ENCODE peak calls at places on chromosomes 11 and 22, in nine cellular contexts. B is WTC11, P is brain microvascular endothelial cell, J is cardiac fibroblast, Z is fibroblast of lung, C is GM12878, F is HL-60, N is breast epithelium, W is heart left ventricle. D is an unnamed sample.

GRCh38 chr11:19953342-19953741 is 206.9 kb downstream of the DBX1 start:
- DNase-seq in B (peak), P (peak), J (peak), Z (peak), C (no peak), F (no peak), N (no peak), W (no peak), D (no peak)

GRCh38 chr11:128367573-128367972 is 219.8 kb downstream of the ETS1 start:
- DNase-seq in B (no peak), P (no peak), J (no peak), Z (no peak), C (peak), F (no peak), N (no peak), W (no peak), D (no peak)

GRCh38 chr22:41672780-41673509 is 15.7 kb downstream of the SNU13 start:
- DNase-seq in B (no peak), P (no peak), J (no peak), Z (no peak), C (no peak), F (no peak), N (no peak), W (no peak), D (no peak)

GRCh38 chr11:89405629-89406028 is 85.5 kb downstream of the NOX4 start:
- DNase-seq in B (no peak), P (no peak), J (peak), Z (no peak), C (no peak), F (no peak), N (no peak), W (no peak), D (no peak)

GRCh38 chr11:116913000-116913399 is 75.6 kb upstream of the APOA1 start:
- DNase-seq in B (no peak), P (peak), J (peak), Z (peak), C (no peak), F (peak), N (no peak), W (no peak), D (no peak)

GRCh38 chr11:126669416-126669815 is 313.9 kb downstream of the ST3GAL4 start:
- DNase-seq in B (no peak), P (no peak), J (no peak), Z (peak), C (no peak), F (no peak), N (no peak), W (no peak), D (no peak)

GRCh38 chr22:37803636-37804371 is 3.9 kb upstream of the GCAT start:
- DNase-seq in B (no peak), P (no peak), J (no peak), Z (no peak), C (no peak), F (no peak), N (no peak), W (no peak), D (no peak)

GRCh38 chr11:18633256-18634139 is 644 bp downstream of the SPTY2D1 start:
- DNase-seq in B (no peak), P (peak), J (no peak), Z (peak), C (peak), F (peak), N (no peak), W (no peak), D (peak)

GRCh38 chr22:22817468-22818201 is 70.0 kb upstream of the IGLL5 start:
- DNase-seq in B (no peak), P (no peak), J (no peak), Z (no peak), C (no peak), F (no peak), N (no peak), W (no peak), D (no peak)

GRCh38 chr11:70158201-70158600 is 44.9 kb upstream of the FADD start:
- DNase-seq in B (peak), P (peak), J (peak), Z (peak), C (no peak), F (no peak), N (no peak), W (no peak), D (no peak)

DNA sequence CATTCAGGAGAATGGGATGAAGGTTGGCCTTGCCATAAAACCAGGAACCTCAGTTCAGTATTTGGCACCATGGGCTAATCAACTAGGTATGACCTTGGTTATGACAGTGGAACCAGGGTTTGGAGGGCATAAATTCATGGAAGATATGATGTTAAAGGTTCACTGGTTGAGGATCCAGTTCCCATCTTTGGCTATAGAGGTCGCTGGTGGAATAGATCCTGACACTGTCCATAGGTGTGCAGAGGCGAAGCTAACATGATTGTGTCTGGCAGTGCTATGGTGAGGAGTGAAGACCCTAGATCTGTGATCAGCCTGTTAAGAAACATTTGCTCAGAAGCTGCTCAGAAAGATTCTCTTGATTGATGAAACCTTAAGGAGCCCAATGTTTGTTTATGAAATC is 5.7 kb downstream of the NF2 start:
- DNase-seq in B (no peak), P (no peak), J (no peak), Z (no peak), C (no peak), F (no peak), N (no peak), W (no peak), D (no peak)
- TF ChIP-seq CTCF in B (peak), P (peak), J (peak), Z (peak), C (peak), F (no peak), N (no peak), W (no peak), D (no peak)

DNA sequence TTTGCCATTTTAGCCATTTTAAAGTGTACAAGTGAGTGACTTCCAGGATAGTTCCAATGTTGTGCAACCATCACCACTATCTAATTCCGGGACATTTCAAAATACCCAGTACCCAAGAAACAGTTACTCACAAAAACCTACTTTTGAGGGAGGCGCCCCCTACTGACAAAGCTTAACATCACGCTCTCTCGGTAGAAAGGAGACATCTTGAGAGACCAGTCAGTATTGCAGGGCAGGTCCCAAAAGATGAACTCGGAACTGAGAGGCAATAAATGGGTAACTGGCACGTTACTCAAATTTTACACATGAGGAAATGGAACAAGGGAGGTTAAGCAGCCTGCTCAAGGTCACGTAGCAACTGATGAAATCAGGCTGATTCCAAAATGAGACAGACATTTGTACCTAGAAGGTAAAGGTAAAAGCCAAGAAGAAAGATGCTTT is 50.0 kb upstream of the POU2AF1 start:
- DNase-seq in B (peak), P (peak), J (peak), Z (no peak), C (no peak), F (peak), N (no peak), W (no peak), D (peak)
- TF ChIP-seq CTCF in B (peak), P (peak), J (peak), Z (peak), C (peak), F (peak), N (peak), W (peak), D (peak)

GRCh38 chr11:112310867-112311266 is 50.2 kb upstream of the PLET1 start:
- DNase-seq in B (no peak), P (no peak), J (no peak), Z (no peak), C (no peak), F (no peak), N (no peak), W (no peak), D (no peak)
- TF ChIP-seq CTCF in B (no peak), P (no peak), J (no peak), Z (no peak), C (no peak), F (no peak), N (no peak), W (no peak), D (no peak)

DNA sequence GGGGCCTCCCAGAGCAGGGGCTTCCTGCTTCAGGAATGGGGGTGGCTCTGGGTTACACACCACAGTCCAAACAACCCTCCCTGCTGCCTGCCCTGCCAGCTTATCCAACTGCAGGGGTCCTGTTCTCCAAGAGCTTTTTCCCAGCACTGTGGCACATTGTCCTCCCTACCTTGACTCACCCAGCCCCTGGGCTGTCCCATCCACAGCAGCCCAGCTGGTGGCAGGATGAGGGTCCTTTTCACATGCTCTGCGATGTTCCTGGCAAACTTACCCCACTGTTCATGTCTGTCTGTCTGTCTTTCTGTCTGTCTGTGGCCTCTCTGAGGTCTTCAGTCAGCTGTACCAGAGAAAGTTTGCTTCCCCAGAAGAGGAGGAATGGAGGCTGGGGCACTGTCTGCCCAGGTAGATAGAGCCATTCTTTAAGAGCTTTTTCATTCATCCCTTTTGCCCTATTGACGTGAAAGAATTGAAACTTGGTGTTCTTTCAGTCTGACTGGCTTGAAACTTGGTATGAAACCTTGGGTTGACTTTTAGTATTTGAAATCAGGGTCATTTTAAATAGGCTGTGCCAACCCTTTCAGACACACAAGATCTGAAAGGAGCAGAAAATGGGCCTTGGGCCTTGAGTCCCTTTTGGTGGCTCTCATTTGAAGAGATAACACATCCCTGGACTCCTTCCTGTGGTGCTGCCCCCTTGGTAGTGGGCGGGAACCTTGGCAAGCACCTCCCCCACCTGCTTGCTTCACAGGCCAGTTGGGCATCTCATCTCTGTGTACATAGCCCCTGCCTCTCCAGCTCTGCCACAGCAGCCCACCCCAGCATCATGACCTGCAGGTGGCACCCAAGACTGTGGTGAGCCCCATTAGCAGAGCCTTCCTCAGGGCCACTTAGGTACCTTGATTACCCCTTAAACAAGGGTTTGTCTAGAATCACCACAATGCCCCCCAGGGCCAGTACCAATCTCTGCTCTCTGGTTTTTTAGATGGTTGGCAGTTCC is 74.6 kb upstream of the SUSD2 start:
- DNase-seq in B (peak), P (no peak), J (no peak), Z (no peak), C (peak), F (no peak), N (no peak), W (no peak), D (peak)
- TF ChIP-seq CTCF in B (no peak), P (peak), J (peak), Z (peak), C (peak), F (no peak), N (no peak), W (peak), D (no peak)

DNA sequence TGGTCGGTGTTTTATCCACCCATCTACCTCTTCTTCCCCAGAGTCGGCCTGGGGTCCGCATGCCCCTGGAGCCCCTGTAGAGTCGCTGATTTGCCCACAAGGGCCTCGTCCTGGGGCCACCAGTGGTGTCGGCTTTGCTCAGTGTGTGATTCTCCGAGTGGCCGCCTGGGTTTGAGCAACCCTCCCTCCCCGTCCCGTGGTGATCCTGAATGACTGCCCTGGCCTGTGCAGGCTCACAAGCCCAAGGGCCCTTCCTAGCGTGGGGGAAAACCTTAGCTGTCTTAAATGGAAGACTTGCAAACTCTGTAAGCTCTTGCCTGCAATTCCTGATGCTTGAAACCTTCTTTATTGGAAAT is 128.3 kb downstream of the OSBP2 start:
- DNase-seq in B (peak), P (peak), J (peak), Z (no peak), C (no peak), F (no peak), N (no peak), W (no peak), D (no peak)
- TF ChIP-seq CTCF in B (no peak), P (peak), J (peak), Z (no peak), C (no peak), F (no peak), N (no peak), W (no peak), D (no peak)

DNA sequence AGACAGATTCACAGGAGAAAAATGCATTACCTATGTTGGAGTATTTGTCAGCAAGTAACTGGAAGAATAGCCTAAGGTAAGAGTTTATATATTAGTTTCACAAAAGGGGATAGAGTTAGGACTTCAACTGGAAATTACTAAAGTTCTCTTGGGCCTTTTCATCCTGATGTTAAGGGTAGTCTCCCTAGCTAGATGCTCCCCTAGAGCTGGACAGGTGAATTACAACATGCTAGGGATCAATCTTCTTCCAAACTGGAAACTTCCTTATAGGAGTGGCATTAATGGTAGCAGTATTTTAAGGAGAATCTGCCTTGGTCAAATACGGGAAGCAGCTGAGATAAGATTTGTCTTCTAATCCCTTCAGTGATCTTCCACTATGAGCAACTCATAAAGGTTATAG is 632.8 kb upstream of the RAG2 start:
- DNase-seq in B (no peak), P (no peak), J (no peak), Z (no peak), C (no peak), F (no peak), N (no peak), W (no peak), D (no peak)
- TF ChIP-seq CTCF in B (no peak), P (no peak), J (no peak), Z (no peak), C (peak), F (no peak), N (no peak), W (no peak), D (no peak)

GRCh38 chr11:29008481-29008880 is 900.3 kb downstream of the METTL15 start:
- DNase-seq in B (no peak), P (no peak), J (peak), Z (no peak), C (no peak), F (no peak), N (no peak), W (no peak), D (no peak)

GRCh38 chr11:29006668-29007067 is 898.5 kb downstream of the METTL15 start:
- DNase-seq in B (no peak), P (no peak), J (no peak), Z (no peak), C (no peak), F (no peak), N (no peak), W (no peak), D (no peak)

GRCh38 chr11:29009426-29009825 is 901.2 kb downstream of the METTL15 start:
- DNase-seq in B (no peak), P (no peak), J (no peak), Z (peak), C (no peak), F (no peak), N (no peak), W (no peak), D (no peak)

GRCh38 chr11:29002816-29003215 is 894.6 kb downstream of the METTL15 start:
- DNase-seq in B (no peak), P (no peak), J (no peak), Z (no peak), C (no peak), F (no peak), N (no peak), W (no peak), D (no peak)

DNA sequence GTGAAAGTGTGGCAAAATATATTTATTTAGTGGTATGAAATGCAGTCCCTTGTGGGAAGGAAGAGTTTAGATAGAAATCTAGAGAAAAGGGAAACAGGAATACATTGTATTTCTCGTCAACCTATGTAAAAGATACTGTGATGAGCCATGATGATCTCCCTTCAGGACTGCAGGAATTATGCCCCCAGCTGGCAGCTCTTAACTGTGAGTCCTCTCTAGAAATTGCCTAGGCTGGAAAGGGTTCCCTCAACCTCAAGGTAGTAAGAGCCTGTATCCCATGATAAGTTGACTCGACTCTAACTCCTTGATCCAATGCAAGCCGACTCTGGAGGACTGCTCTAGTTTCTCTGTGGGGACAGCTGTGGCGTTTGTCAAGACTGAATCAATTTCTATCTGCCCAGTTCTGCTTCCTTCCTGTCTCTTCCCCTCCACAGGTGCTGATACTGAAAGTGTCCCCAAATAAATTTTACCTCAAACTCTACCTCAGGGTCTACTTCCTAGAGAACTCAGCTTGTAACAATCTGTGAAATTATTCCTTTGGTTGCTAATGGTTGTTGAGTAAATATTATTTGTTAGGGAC is 897.3 kb downstream of the METTL15 start:
- DNase-seq in B (peak), P (no peak), J (no peak), Z (no peak), C (no peak), F (no peak), N (no peak), W (no peak), D (no peak)
- TF ChIP-seq CTCF in B (no peak), P (peak), J (no peak), Z (no peak), C (no peak), F (no peak), N (no peak), W (no peak), D (no peak)